ENCODE peak calls at places on chromosomes 12 and 14, in eight cellular contexts. One of them, this sample, is unnamed. For H3K9me3, the result is how much of the 10 kb centered on the place peaks cover.

GRCh38 chr14:90111895-90112534 is 50.2 kb downstream of the KCNK13 start:
- DNase-seq in Caco-2: no peak
- DNase-seq in IMR-90: peak
- DNase-seq in upper lobe of right lung: no peak
- DNase-seq in tibial artery: no peak
- DNase-seq in colonic mucosa: no peak
- DNase-seq in H9: no peak
- DNase-seq in heart left ventricle: no peak
- DNase-seq in this sample: no peak

GRCh38 chr12:17030338-17030737 is 424.4 kb upstream of the LMO3 start:
- DNase-seq in Caco-2: no peak
- DNase-seq in IMR-90: no peak
- DNase-seq in tibial artery: no peak
- DNase-seq in H9: no peak
- DNase-seq in heart left ventricle: no peak
- DNase-seq in colonic mucosa: no peak
- DNase-seq in upper lobe of right lung: no peak
- DNase-seq in this sample: no peak

GRCh38 chr14:94681300-94682060 is 69.3 kb downstream of the SERPINA3 start:
- DNase-seq in H9: peak
- DNase-seq in Caco-2: peak
- DNase-seq in IMR-90: peak
- DNase-seq in upper lobe of right lung: peak
- DNase-seq in colonic mucosa: peak
- DNase-seq in tibial artery: no peak
- DNase-seq in heart left ventricle: no peak
- DNase-seq in this sample: no peak

GRCh38 chr12:107847430-107847829 is 72.9 kb downstream of the ASCL4 start:
- DNase-seq in upper lobe of right lung: no peak
- DNase-seq in tibial artery: no peak
- DNase-seq in colonic mucosa: no peak
- DNase-seq in heart left ventricle: no peak
- DNase-seq in IMR-90: no peak
- DNase-seq in Caco-2: no peak
- DNase-seq in H9: no peak
- DNase-seq in this sample: no peak

GRCh38 chr14:96920023-96920422 is 122.8 kb downstream of the VRK1 start:
- DNase-seq in tibial artery: no peak
- DNase-seq in H9: no peak
- DNase-seq in heart left ventricle: no peak
- DNase-seq in colonic mucosa: no peak
- DNase-seq in Caco-2: no peak
- DNase-seq in upper lobe of right lung: no peak
- DNase-seq in IMR-90: no peak
- DNase-seq in this sample: no peak

GRCh38 chr12:116533343-116534248 is 25.6 kb upstream of the MAP1LC3B2 start:
- DNase-seq in IMR-90: peak
- DNase-seq in tibial artery: peak
- DNase-seq in upper lobe of right lung: peak
- DNase-seq in H9: peak
- DNase-seq in heart left ventricle: peak
- DNase-seq in Caco-2: peak
- DNase-seq in colonic mucosa: peak
- DNase-seq in this sample: peak

GRCh38 chr14:60656755-60657608 is 7.7 kb upstream of the SIX1 start:
- DNase-seq in heart left ventricle: peak
- DNase-seq in H9: peak
- DNase-seq in colonic mucosa: peak
- DNase-seq in upper lobe of right lung: peak
- DNase-seq in Caco-2: peak
- DNase-seq in IMR-90: peak
- DNase-seq in tibial artery: no peak
- DNase-seq in this sample: peak

GRCh38 chr12:8078400-8078799 is 3.7 kb upstream of the NECAP1 start:
- DNase-seq in tibial artery: no peak
- DNase-seq in H9: peak
- DNase-seq in upper lobe of right lung: no peak
- DNase-seq in IMR-90: peak
- DNase-seq in Caco-2: peak
- DNase-seq in colonic mucosa: no peak
- DNase-seq in heart left ventricle: no peak
- DNase-seq in this sample: no peak

GRCh38 chr12:113104953-113105510 is 30.5 kb downstream of the RASAL1 start:
- DNase-seq in heart left ventricle: no peak
- DNase-seq in colonic mucosa: no peak
- DNase-seq in upper lobe of right lung: no peak
- DNase-seq in H9: no peak
- DNase-seq in tibial artery: no peak
- DNase-seq in IMR-90: no peak
- DNase-seq in Caco-2: no peak
- DNase-seq in this sample: no peak

GRCh38 chr14:58985786-58986185 is 202.7 kb upstream of the DAAM1 start:
- DNase-seq in upper lobe of right lung: no peak
- DNase-seq in Caco-2: no peak
- DNase-seq in colonic mucosa: no peak
- DNase-seq in IMR-90: no peak
- DNase-seq in heart left ventricle: no peak
- DNase-seq in H9: no peak
- DNase-seq in tibial artery: no peak
- DNase-seq in this sample: no peak

GRCh38 chr12:3168775-3169221 is 91.6 kb downstream of the TSPAN9 start:
- DNase-seq in upper lobe of right lung: no peak
- DNase-seq in IMR-90: peak
- DNase-seq in heart left ventricle: no peak
- DNase-seq in Caco-2: no peak
- DNase-seq in tibial artery: no peak
- DNase-seq in colonic mucosa: no peak
- DNase-seq in H9: no peak
- DNase-seq in this sample: no peak

GRCh38 chr12:124715121-124715990 is 147.9 kb upstream of the NCOR2 start:
- DNase-seq in upper lobe of right lung: peak
- DNase-seq in tibial artery: no peak
- DNase-seq in heart left ventricle: no peak
- DNase-seq in colonic mucosa: peak
- DNase-seq in IMR-90: peak
- DNase-seq in H9: no peak
- DNase-seq in Caco-2: peak
- DNase-seq in this sample: no peak

GRCh38 chr12:44876554-44877275 is 600 bp upstream of the NELL2 start:
- DNase-seq in heart left ventricle: peak
- DNase-seq in upper lobe of right lung: peak
- DNase-seq in colonic mucosa: peak
- DNase-seq in H9: peak
- DNase-seq in tibial artery: no peak
- DNase-seq in Caco-2: peak
- DNase-seq in IMR-90: no peak
- DNase-seq in this sample: peak

GRCh38 chr12:72790273-72790672 is 518.1 kb downstream of the TRHDE start:
- DNase-seq in heart left ventricle: no peak
- DNase-seq in upper lobe of right lung: no peak
- DNase-seq in H9: no peak
- DNase-seq in tibial artery: no peak
- DNase-seq in Caco-2: no peak
- DNase-seq in IMR-90: no peak
- DNase-seq in colonic mucosa: no peak
- DNase-seq in this sample: no peak

GRCh38 chr12:91361864-91362263 is 179.2 kb upstream of the DCN start:
- DNase-seq in colonic mucosa: no peak
- DNase-seq in Caco-2: no peak
- DNase-seq in heart left ventricle: no peak
- DNase-seq in upper lobe of right lung: no peak
- DNase-seq in tibial artery: no peak
- DNase-seq in IMR-90: peak
- DNase-seq in H9: no peak
- DNase-seq in this sample: no peak

GRCh38 chr14:60862283-60862682 is 118.6 kb downstream of the TRMT5 start:
- DNase-seq in Caco-2: no peak
- DNase-seq in upper lobe of right lung: no peak
- DNase-seq in tibial artery: peak
- DNase-seq in H9: no peak
- DNase-seq in colonic mucosa: peak
- DNase-seq in heart left ventricle: no peak
- DNase-seq in IMR-90: no peak
- DNase-seq in this sample: no peak

GRCh38 chr14:64825006-64825405 is 54.7 kb downstream of the SPTB start:
- DNase-seq in heart left ventricle: no peak
- DNase-seq in IMR-90: no peak
- DNase-seq in upper lobe of right lung: no peak
- DNase-seq in H9: no peak
- DNase-seq in tibial artery: no peak
- DNase-seq in Caco-2: no peak
- DNase-seq in colonic mucosa: no peak
- DNase-seq in this sample: no peak

DNA sequence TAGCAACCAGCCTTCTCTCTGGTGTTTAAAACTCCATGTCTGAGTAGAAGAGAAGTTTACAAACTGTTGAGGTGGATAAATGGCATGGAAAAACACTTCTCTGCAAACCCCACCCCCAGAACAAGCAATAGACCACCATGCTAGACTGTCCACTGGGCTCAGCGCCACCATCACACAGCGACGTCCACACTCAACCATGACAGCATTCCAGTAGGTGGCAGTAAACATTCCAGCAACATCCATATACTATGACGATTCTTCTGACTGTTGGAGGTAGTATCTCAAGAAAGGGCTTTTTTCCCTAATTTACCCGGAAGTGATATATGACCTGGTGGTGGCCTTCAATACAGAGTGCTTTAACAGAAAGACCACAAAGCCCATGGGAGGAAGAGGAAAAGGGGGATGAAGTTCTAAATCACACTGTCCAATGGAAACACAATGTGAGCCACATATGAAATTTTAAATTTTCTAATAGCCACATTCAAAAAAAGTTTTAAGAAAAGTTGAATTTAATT is 152.2 kb downstream of the SLC15A4 start:
- DNase-seq in heart left ventricle: no peak
- DNase-seq in colonic mucosa: no peak
- DNase-seq in Caco-2: no peak
- DNase-seq in IMR-90: no peak
- DNase-seq in tibial artery: no peak
- DNase-seq in H9: no peak
- DNase-seq in upper lobe of right lung: no peak
- DNase-seq in this sample: no peak
- TF ChIP-seq CTCF in heart left ventricle: no peak
- TF ChIP-seq CTCF in colonic mucosa: no peak
- TF ChIP-seq CTCF in Caco-2: no peak
- TF ChIP-seq CTCF in IMR-90: no peak
- TF ChIP-seq CTCF in tibial artery: no peak
- TF ChIP-seq CTCF in H9: peak
- TF ChIP-seq CTCF in upper lobe of right lung: no peak
- TF ChIP-seq CTCF in this sample: no peak

GRCh38 chr14:38121280-38121679 is 86.4 kb upstream of the SSTR1 start:
- DNase-seq in upper lobe of right lung: no peak
- DNase-seq in Caco-2: no peak
- DNase-seq in H9: no peak
- DNase-seq in heart left ventricle: no peak
- DNase-seq in tibial artery: no peak
- DNase-seq in IMR-90: no peak
- DNase-seq in colonic mucosa: no peak
- DNase-seq in this sample: no peak
- H3K9me3 ChIP-seq in upper lobe of right lung: under half
- H3K9me3 ChIP-seq in Caco-2: under half
- H3K9me3 ChIP-seq in H9: under half
- H3K9me3 ChIP-seq in heart left ventricle: under half
- H3K9me3 ChIP-seq in tibial artery: under half
- H3K9me3 ChIP-seq in IMR-90: under half
- H3K9me3 ChIP-seq in colonic mucosa: under half
- H3K9me3 ChIP-seq in this sample: under half

DNA sequence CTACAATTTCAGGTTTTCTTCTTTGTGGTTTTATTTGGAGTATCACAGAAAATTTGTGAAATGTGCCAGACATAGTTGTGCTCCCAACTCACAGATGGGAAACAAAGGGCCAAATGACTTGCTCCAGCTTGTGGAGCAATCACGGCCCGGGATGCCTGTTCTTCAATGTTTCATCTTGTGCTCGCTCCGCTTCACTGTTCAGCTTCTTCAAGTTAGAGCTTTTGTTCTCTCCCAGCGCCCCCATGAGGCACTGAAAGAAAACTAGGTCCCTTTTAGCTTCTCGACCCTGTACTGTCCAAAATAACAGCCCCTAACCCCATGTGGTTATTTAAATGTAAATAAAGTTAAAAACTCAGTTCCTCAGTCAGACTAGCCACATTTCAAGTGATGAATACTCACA is 187.9 kb upstream of the STXBP6 start:
- DNase-seq in upper lobe of right lung: no peak
- DNase-seq in IMR-90: peak
- DNase-seq in colonic mucosa: peak
- DNase-seq in heart left ventricle: no peak
- DNase-seq in tibial artery: no peak
- DNase-seq in H9: peak
- DNase-seq in Caco-2: peak
- DNase-seq in this sample: no peak
- TF ChIP-seq CTCF in upper lobe of right lung: peak
- TF ChIP-seq CTCF in IMR-90: peak
- TF ChIP-seq CTCF in colonic mucosa: no peak
- TF ChIP-seq CTCF in heart left ventricle: no peak
- TF ChIP-seq CTCF in tibial artery: no peak
- TF ChIP-seq CTCF in H9: peak
- TF ChIP-seq CTCF in Caco-2: peak
- TF ChIP-seq CTCF in this sample: peak

GRCh38 chr14:101291390-101291789 is 269.9 kb upstream of the DIO3 start:
- DNase-seq in H9: no peak
- DNase-seq in heart left ventricle: no peak
- DNase-seq in tibial artery: no peak
- DNase-seq in upper lobe of right lung: no peak
- DNase-seq in IMR-90: no peak
- DNase-seq in Caco-2: no peak
- DNase-seq in colonic mucosa: no peak
- DNase-seq in this sample: no peak

GRCh38 chr14:101293609-101294008 is 267.7 kb upstream of the DIO3 start:
- DNase-seq in tibial artery: no peak
- DNase-seq in colonic mucosa: no peak
- DNase-seq in IMR-90: no peak
- DNase-seq in upper lobe of right lung: no peak
- DNase-seq in heart left ventricle: no peak
- DNase-seq in H9: no peak
- DNase-seq in Caco-2: no peak
- DNase-seq in this sample: no peak

GRCh38 chr14:101290681-101291080 is 270.6 kb upstream of the DIO3 start:
- DNase-seq in IMR-90: no peak
- DNase-seq in Caco-2: no peak
- DNase-seq in heart left ventricle: no peak
- DNase-seq in upper lobe of right lung: no peak
- DNase-seq in H9: no peak
- DNase-seq in colonic mucosa: no peak
- DNase-seq in tibial artery: no peak
- DNase-seq in this sample: no peak

GRCh38 chr14:101292448-101292847 is 268.8 kb upstream of the DIO3 start:
- DNase-seq in IMR-90: no peak
- DNase-seq in upper lobe of right lung: no peak
- DNase-seq in H9: no peak
- DNase-seq in colonic mucosa: no peak
- DNase-seq in tibial artery: no peak
- DNase-seq in heart left ventricle: no peak
- DNase-seq in Caco-2: no peak
- DNase-seq in this sample: no peak

DNA sequence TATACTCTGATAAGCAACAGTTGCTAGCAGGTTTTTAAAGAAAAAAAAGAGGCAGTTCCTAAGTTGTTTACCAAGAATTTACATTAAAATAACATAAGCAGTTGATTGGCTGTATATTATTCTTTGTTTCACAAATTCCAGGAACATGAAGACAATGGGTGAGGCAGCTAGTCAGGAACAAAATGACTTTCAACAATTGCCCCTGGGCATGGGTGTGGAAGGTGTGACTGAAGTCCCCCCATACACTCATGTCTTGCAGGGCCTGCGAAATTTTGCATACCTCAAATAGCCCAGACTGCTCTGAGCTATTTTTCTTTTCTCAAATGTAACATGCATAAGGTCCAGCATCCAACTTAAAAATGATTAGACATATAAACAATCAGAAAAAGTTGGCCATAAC is 267.2 kb upstream of the DIO3 start:
- DNase-seq in IMR-90: no peak
- DNase-seq in colonic mucosa: no peak
- DNase-seq in H9: no peak
- DNase-seq in Caco-2: no peak
- DNase-seq in heart left ventricle: no peak
- DNase-seq in tibial artery: no peak
- DNase-seq in upper lobe of right lung: no peak
- DNase-seq in this sample: no peak
- H3K9me3 ChIP-seq in IMR-90: under half
- H3K9me3 ChIP-seq in colonic mucosa: under half
- H3K9me3 ChIP-seq in H9: under half
- H3K9me3 ChIP-seq in Caco-2: under half
- H3K9me3 ChIP-seq in heart left ventricle: under half
- H3K9me3 ChIP-seq in tibial artery: under half
- H3K9me3 ChIP-seq in upper lobe of right lung: under half
- H3K9me3 ChIP-seq in this sample: under half